ENCODE peak calls at places on chromosomes 1 and 21, in four cellular contexts. One of them, this sample, is unnamed.

GRCh38 chr1:32195531-32195930 is 4.9 kb upstream of the CCDC28B start:
- DNase-seq in A549: no peak
- DNase-seq in HepG2: no peak
- DNase-seq in K562: no peak
- DNase-seq in this sample: no peak

GRCh38 chr1:227946624-227947424 is 908 bp downstream of the WNT9A start:
- DNase-seq in HepG2: peak; percentile 36
- DNase-seq in K562: peak; percentile 92
- DNase-seq in A549: peak; percentile 80
- DNase-seq in this sample: no peak

GRCh38 chr1:165858364-165858823 is 31.0 kb downstream of the UCK2 start:
- DNase-seq in HepG2: peak; percentile 70
- DNase-seq in K562: no peak
- DNase-seq in A549: no peak
- DNase-seq in this sample: no peak

GRCh38 chr1:226863446-226863845 is 7.0 kb upstream of the PSEN2 start:
- DNase-seq in HepG2: no peak
- DNase-seq in K562: no peak
- DNase-seq in A549: no peak
- DNase-seq in this sample: no peak

GRCh38 chr1:46411010-46411405 is 16.9 kb downstream of the FAAH start:
- DNase-seq in HepG2: no peak
- DNase-seq in A549: no peak
- DNase-seq in K562: no peak
- DNase-seq in this sample: no peak

GRCh38 chr1:116825735-116826438 is 71.7 kb downstream of the CD2 start:
- DNase-seq in K562: peak; percentile 54
- DNase-seq in HepG2: no peak
- DNase-seq in A549: no peak
- DNase-seq in this sample: no peak

GRCh38 chr21:39952265-39952664 is 85.0 kb downstream of the PCP4 start:
- DNase-seq in K562: no peak
- DNase-seq in HepG2: no peak
- DNase-seq in A549: no peak
- DNase-seq in this sample: no peak

GRCh38 chr1:199463521-199464127 is 563.9 kb upstream of the NR5A2 start:
- DNase-seq in A549: peak; percentile 64
- DNase-seq in HepG2: peak; percentile 20
- DNase-seq in K562: no peak
- DNase-seq in this sample: peak; percentile 71

GRCh38 chr1:19764848-19765247 is 34.9 kb downstream of the TMCO4 start:
- DNase-seq in A549: no peak
- DNase-seq in HepG2: no peak
- DNase-seq in K562: no peak
- DNase-seq in this sample: no peak

GRCh38 chr1:115908565-115909334 is 67.6 kb upstream of the SLC22A15 start:
- DNase-seq in HepG2: no peak
- DNase-seq in A549: no peak
- DNase-seq in K562: no peak
- DNase-seq in this sample: no peak

GRCh38 chr21:31397939-31398338 is 53.9 kb upstream of the TIAM1 start:
- DNase-seq in K562: no peak
- DNase-seq in A549: no peak
- DNase-seq in HepG2: no peak
- DNase-seq in this sample: no peak

GRCh38 chr1:42311138-42311537 is 23.9 kb downstream of the FOXJ3 start:
- DNase-seq in A549: no peak
- DNase-seq in HepG2: no peak
- DNase-seq in K562: no peak
- DNase-seq in this sample: no peak

GRCh38 chr1:6996371-6996770 is 211.1 kb downstream of the CAMTA1 start:
- DNase-seq in A549: no peak
- DNase-seq in HepG2: no peak
- DNase-seq in K562: no peak
- DNase-seq in this sample: no peak

GRCh38 chr1:6426972-6427350 is 2.4 kb downstream of the ESPN start:
- DNase-seq in K562: no peak
- DNase-seq in HepG2: no peak
- DNase-seq in A549: no peak
- DNase-seq in this sample: no peak

GRCh38 chr21:42616366-42617340 is 36.8 kb upstream of the PDE9A start:
- DNase-seq in K562: no peak
- DNase-seq in HepG2: no peak
- DNase-seq in A549: no peak
- DNase-seq in this sample: no peak

GRCh38 chr1:44672956-44673674 is 1.2 kb downstream of the TMEM53 start:
- DNase-seq in A549: no peak
- DNase-seq in HepG2: no peak
- DNase-seq in K562: no peak
- DNase-seq in this sample: no peak

GRCh38 chr1:24526940-24527542 is 24.4 kb downstream of the RCAN3 start:
- DNase-seq in A549: peak; percentile 25
- DNase-seq in K562: peak; percentile 44
- DNase-seq in HepG2: no peak
- DNase-seq in this sample: peak; percentile 23

GRCh38 chr21:32782698-32783097 is 11.1 kb upstream of the PAXBP1 start:
- DNase-seq in K562: no peak
- DNase-seq in A549: no peak
- DNase-seq in HepG2: no peak
- DNase-seq in this sample: no peak

GRCh38 chr1:65113298-65113697 is 34.7 kb upstream of the AK4 start:
- DNase-seq in A549: no peak
- DNase-seq in K562: no peak
- DNase-seq in HepG2: no peak
- DNase-seq in this sample: no peak

DNA sequence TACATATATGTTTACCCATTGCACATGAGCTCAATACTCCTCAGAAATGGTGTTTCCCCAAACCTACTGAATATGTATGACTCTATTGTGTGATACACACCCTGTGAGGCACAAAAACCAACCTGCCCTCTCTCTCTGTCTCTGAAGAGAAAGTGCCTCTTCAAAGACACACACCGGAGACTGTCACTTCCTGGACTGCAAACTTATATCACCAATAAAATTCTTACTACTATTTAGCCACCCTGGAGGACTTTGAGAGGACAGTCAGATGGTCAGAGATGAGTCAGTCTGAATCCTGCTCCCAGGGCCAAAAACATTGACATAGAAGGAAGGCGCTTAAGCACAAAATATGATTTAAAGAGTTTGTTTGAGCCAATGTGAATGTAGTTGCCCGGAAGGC is 110.4 kb downstream of the PPIAL4G start:
- DNase-seq in A549: no peak
- DNase-seq in K562: no peak
- DNase-seq in HepG2: peak; percentile 20
- DNase-seq in this sample: no peak
- TF ChIP-seq MYC in A549: no peak
- TF ChIP-seq MYC in K562: no peak
- TF ChIP-seq MYC in HepG2: no peak
- TF ChIP-seq MYC in this sample: no peak

GRCh38 chr1:2595812-2596529 is 9.4 kb downstream of the PRXL2B start:
- DNase-seq in HepG2: no peak
- DNase-seq in K562: no peak
- DNase-seq in A549: no peak
- DNase-seq in this sample: no peak

GRCh38 chr1:2596530-2597333 is 10.2 kb downstream of the PRXL2B start:
- DNase-seq in A549: no peak
- DNase-seq in K562: no peak
- DNase-seq in HepG2: no peak
- DNase-seq in this sample: no peak

GRCh38 chr1:2595261-2595811 is 8.8 kb downstream of the PRXL2B start:
- DNase-seq in A549: no peak
- DNase-seq in HepG2: no peak
- DNase-seq in K562: no peak
- DNase-seq in this sample: no peak

GRCh38 chr1:2598329-2598931 is 11.9 kb downstream of the PRXL2B start:
- DNase-seq in HepG2: no peak
- DNase-seq in K562: no peak
- DNase-seq in A549: no peak
- DNase-seq in this sample: no peak

DNA sequence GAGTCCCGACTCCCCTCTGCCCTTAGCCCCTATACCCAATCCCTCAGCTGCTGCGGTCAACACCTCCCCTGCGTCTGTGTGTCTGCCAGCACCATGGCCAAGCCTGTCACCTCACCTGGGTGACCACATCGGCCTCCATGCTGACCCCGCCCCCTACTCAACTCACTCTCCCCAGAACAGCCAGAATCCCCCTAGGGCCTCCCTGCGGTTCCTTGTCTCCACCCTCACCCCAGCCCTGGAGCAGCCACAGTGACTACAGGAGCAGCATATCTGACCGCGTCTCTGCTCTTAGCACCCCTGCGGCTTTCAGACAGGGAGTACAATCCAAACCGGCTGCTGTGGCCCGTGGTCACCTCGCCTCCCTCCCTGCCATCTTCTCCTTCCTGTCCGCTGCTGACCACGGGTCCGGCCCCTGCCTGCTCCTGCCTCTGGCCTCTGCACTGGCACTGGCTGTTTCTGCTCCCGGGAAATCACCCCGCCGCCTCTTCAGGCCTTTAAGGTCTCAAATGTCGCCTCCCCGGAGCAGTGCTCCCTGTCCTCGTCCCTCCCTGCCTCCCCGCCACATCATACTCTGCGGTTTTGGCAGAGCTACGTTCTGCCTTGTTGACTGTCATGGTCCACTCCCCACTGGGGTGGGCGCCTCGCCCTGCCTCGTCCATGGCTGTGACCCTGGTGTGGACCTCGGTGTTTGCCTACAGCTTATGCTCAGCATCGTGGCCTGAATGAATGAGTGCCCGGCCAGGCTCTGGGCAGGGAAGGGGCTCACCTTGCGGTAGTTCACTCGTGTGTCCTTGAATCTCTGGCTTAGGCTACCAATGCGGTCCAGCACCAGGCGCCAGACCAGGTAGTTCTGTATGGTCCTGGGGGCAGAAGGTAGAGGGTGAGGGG is 11.1 kb downstream of the PRXL2B start:
- DNase-seq in HepG2: no peak
- DNase-seq in A549: no peak
- DNase-seq in K562: peak; percentile 39
- DNase-seq in this sample: no peak
- TF ChIP-seq MYC in HepG2: no peak
- TF ChIP-seq MYC in A549: no peak
- TF ChIP-seq MYC in K562: no peak
- TF ChIP-seq MYC in this sample: no peak

GRCh38 chr21:45972716-45973474 is 8.7 kb upstream of the COL6A1 start:
- DNase-seq in A549: no peak
- DNase-seq in HepG2: no peak
- DNase-seq in K562: no peak
- DNase-seq in this sample: peak; percentile 14

GRCh38 chr21:45972353-45972715 is 9.2 kb upstream of the COL6A1 start:
- DNase-seq in K562: no peak
- DNase-seq in HepG2: no peak
- DNase-seq in A549: no peak
- DNase-seq in this sample: no peak

GRCh38 chr21:45974073-45975016 is 7.2 kb upstream of the COL6A1 start:
- DNase-seq in K562: peak; percentile 66
- DNase-seq in HepG2: no peak
- DNase-seq in A549: no peak
- DNase-seq in this sample: peak; percentile 42

GRCh38 chr21:45975017-45975595 is 6.5 kb upstream of the COL6A1 start:
- DNase-seq in A549: no peak
- DNase-seq in K562: no peak
- DNase-seq in HepG2: no peak
- DNase-seq in this sample: no peak

GRCh38 chr21:45973475-45974072 is 8.0 kb upstream of the COL6A1 start:
- DNase-seq in HepG2: peak; percentile 49
- DNase-seq in A549: peak; percentile 26
- DNase-seq in K562: peak; percentile 82
- DNase-seq in this sample: peak; percentile 77
- TF ChIP-seq MYC in HepG2: no peak
- TF ChIP-seq MYC in A549: no peak
- TF ChIP-seq MYC in K562: peak; percentile 19
- TF ChIP-seq MYC in this sample: no peak

GRCh38 chr1:201356701-201357100 is 20.8 kb downstream of the TNNT2 start:
- DNase-seq in A549: no peak
- DNase-seq in K562: no peak
- DNase-seq in HepG2: no peak
- DNase-seq in this sample: no peak

GRCh38 chr1:201357211-201357610 is 20.3 kb downstream of the TNNT2 start:
- DNase-seq in A549: no peak
- DNase-seq in K562: no peak
- DNase-seq in HepG2: no peak
- DNase-seq in this sample: no peak

GRCh38 chr1:201358596-201358995 is 18.9 kb downstream of the TNNT2 start:
- DNase-seq in A549: no peak
- DNase-seq in K562: no peak
- DNase-seq in HepG2: no peak
- DNase-seq in this sample: no peak

GRCh38 chr1:201359031-201359872 is 18.2 kb downstream of the TNNT2 start:
- DNase-seq in HepG2: no peak
- DNase-seq in K562: no peak
- DNase-seq in A549: no peak
- DNase-seq in this sample: no peak

GRCh38 chr1:201357636-201358348 is 19.7 kb downstream of the TNNT2 start:
- DNase-seq in HepG2: no peak
- DNase-seq in A549: no peak
- DNase-seq in K562: no peak
- DNase-seq in this sample: no peak
- TF ChIP-seq MYC in HepG2: no peak
- TF ChIP-seq MYC in A549: no peak
- TF ChIP-seq MYC in K562: no peak
- TF ChIP-seq MYC in this sample: no peak

GRCh38 chr1:15412843-15413242 is 3.2 kb downstream of the EFHD2 start:
- DNase-seq in HepG2: no peak
- DNase-seq in A549: no peak
- DNase-seq in K562: no peak
- DNase-seq in this sample: peak; percentile 62

GRCh38 chr1:15410223-15410883 is 665 bp downstream of the EFHD2 start:
- DNase-seq in A549: no peak
- DNase-seq in K562: peak; percentile 69
- DNase-seq in HepG2: no peak
- DNase-seq in this sample: no peak

GRCh38 chr1:15410884-15411245 is 1.2 kb downstream of the EFHD2 start:
- DNase-seq in A549: no peak
- DNase-seq in K562: no peak
- DNase-seq in HepG2: no peak
- DNase-seq in this sample: no peak

GRCh38 chr1:15412488-15412800 is 2.8 kb downstream of the EFHD2 start:
- DNase-seq in K562: no peak
- DNase-seq in A549: no peak
- DNase-seq in HepG2: no peak
- DNase-seq in this sample: no peak

GRCh38 chr1:15411593-15412487 is 2.2 kb downstream of the EFHD2 start:
- DNase-seq in HepG2: no peak
- DNase-seq in A549: no peak
- DNase-seq in K562: no peak
- DNase-seq in this sample: peak; percentile 15
- TF ChIP-seq MYC in HepG2: no peak
- TF ChIP-seq MYC in A549: no peak
- TF ChIP-seq MYC in K562: no peak
- TF ChIP-seq MYC in this sample: no peak

This sample was measured in endothelial cell of umbilical vein.